ENCODE peak calls at places on chromosomes 5 and 9, in five cellular contexts. L is fibroblast of lung; A is brain microvascular endothelial cell; D is sigmoid colon; C is CD4-positive, CD25-positive, alpha-beta regulatory T cell. F is an unnamed sample.

GRCh38 chr9:126428524-126429175 is 102.0 kb downstream of the MVB12B start:
- DNase-seq in D (no peak), A (no peak), L (no peak), C (no peak), F (no peak)

GRCh38 chr9:110214090-110214489 is 6.1 kb upstream of the C9orf152 start:
- DNase-seq in A (no peak), C (no peak), L (no peak), D (no peak), F (no peak)

GRCh38 chr5:88889165-88890069 is 6.4 kb upstream of the MEF2C start:
- DNase-seq in A (no peak), C (no peak), D (peak; percentile 86), L (peak; percentile 59), F (peak; percentile 80)

GRCh38 chr5:10839118-10839517 is 78.1 kb upstream of the DAP start:
- DNase-seq in C (no peak), A (no peak), D (no peak), L (no peak), F (no peak)

GRCh38 chr5:34488984-34489383 is 167.1 kb upstream of the RAI14 start:
- DNase-seq in A (no peak), L (no peak), C (no peak), D (no peak), F (no peak)

GRCh38 chr5:100901851-100902341 is 1.2 kb downstream of the ST8SIA4 start:
- DNase-seq in A (no peak), C (peak; percentile 88), L (peak; percentile 29), D (peak; percentile 60), F (no peak)

GRCh38 chr9:106869458-106869857 is 6.5 kb downstream of the ZNF462 start:
- DNase-seq in A (no peak), D (peak; percentile 74), C (no peak), L (peak; percentile 82), F (no peak)

GRCh38 chr5:171420429-171421231 is 1.2 kb downstream of the FGF18 start:
- DNase-seq in L (peak; percentile 92), D (peak; percentile 90), A (peak; percentile 69), C (no peak), F (no peak)

GRCh38 chr5:133256276-133256675 is 204.5 kb downstream of the HSPA4 start:
- DNase-seq in D (no peak), A (no peak), L (no peak), C (no peak), F (no peak)

GRCh38 chr9:96565684-96566360 is 53.8 kb downstream of the CDC14B start:
- DNase-seq in A (no peak), L (peak; percentile 51), D (no peak), C (no peak), F (no peak)

GRCh38 chr9:87703636-87704276 is 22.2 kb upstream of the CTSL start:
- DNase-seq in C (no peak), D (no peak), A (no peak), L (no peak), F (no peak)

GRCh38 chr9:94096819-94097577 is 12.7 kb downstream of the PTPDC1 start:
- DNase-seq in A (no peak), C (peak; percentile 11), L (no peak), D (no peak), F (no peak)

GRCh38 chr9:75455444-75455921 is 367.2 kb downstream of the OSTF1 start:
- DNase-seq in D (no peak), A (peak; percentile 15), C (no peak), L (peak; percentile 0), F (peak; percentile 11)

GRCh38 chr5:174273325-174273724 is 227.8 kb downstream of the NSG2 start:
- DNase-seq in A (no peak), C (no peak), D (no peak), L (no peak), F (no peak)

GRCh38 chr9:128409450-128409849 is 11.2 kb upstream of the CERCAM start:
- DNase-seq in L (no peak), D (no peak), C (no peak), A (no peak), F (no peak)

GRCh38 chr5:151862811-151863472 is 61.7 kb downstream of the GLRA1 start:
- DNase-seq in L (no peak), C (no peak), A (no peak), D (no peak), F (no peak)

DNA sequence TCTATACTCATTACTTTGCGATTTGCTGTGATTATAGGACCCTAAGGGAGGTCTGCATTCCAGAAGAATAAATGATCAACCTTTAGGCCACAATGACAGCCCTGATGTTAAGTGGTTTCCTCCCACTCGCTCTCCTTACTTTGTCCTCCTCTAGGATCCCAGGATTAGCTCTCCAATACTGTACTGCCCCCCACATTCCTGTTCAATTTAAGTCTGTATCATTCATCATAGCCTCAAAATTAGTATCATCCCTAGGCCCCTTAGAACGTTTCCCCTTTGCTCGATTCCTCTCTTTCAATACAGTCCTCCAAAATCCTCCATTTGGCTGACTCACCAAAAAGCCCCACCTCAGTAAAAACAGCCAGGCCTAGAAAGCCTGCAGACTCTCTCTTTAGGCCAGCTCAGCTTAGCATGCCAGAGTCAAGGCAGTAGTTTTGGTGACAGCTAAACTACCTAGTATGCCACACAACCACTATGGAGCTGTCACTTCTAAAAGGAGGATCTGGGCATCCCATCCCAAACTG is 24.4 kb downstream of the RNF145 start:
- DNase-seq in C (peak; percentile 29), L (peak; percentile 59), D (no peak), A (peak; percentile 89), F (peak; percentile 26)
- H3K36me3 ChIP-seq in C (peaks cover 40% of the 10 kb centered on the region), L (peaks cover under 1% of the 10 kb centered on the region), D (no peaks in the 10 kb centered on the region), A (peaks cover 13% of the 10 kb centered on the region), F (peaks cover 18% of the 10 kb centered on the region)

GRCh38 chr5:162929104-162929503 is 508.3 kb upstream of the CCNG1 start:
- DNase-seq in C (no peak), A (no peak), D (no peak), L (no peak), F (no peak)

GRCh38 chr5:162931501-162931900 is 505.9 kb upstream of the CCNG1 start:
- DNase-seq in C (no peak), D (no peak), L (no peak), A (no peak), F (no peak)
- H3K27ac ChIP-seq in C (no peak overlapping the region), D (no peak overlapping the region), L (no peak overlapping the region), A (no peak overlapping the region), F (no peak overlapping the region)

GRCh38 chr5:138515571-138516275 is 27.3 kb downstream of the ETF1 start:
- DNase-seq in L (no peak), C (no peak), A (no peak), D (no peak), F (no peak)
- H3K36me3 ChIP-seq in L (peaks cover 16% of the 10 kb centered on the region), C (peaks cover 74% of the 10 kb centered on the region), A (peaks cover 67% of the 10 kb centered on the region), D (peaks cover 9% of the 10 kb centered on the region), F (peaks cover 75% of the 10 kb centered on the region)

GRCh38 chr9:137247916-137248175 is 3.2 kb upstream of the STPG3 start:
- DNase-seq in C (no peak), A (no peak), D (no peak), L (no peak), F (no peak)
- H3K27ac ChIP-seq in C (no peak overlapping the region), A (no peak overlapping the region), D (no peak overlapping the region), L (no peak overlapping the region), F (no peak overlapping the region)

GRCh38 chr5:1478333-1478732 is 33.1 kb upstream of the SLC6A3 start:
- DNase-seq in L (no peak), D (no peak), C (no peak), A (no peak), F (no peak)
- H3K36me3 ChIP-seq in L (peaks cover 28% of the 10 kb centered on the region), D (peaks cover 6% of the 10 kb centered on the region), C (peaks cover 31% of the 10 kb centered on the region), A (peaks cover 28% of the 10 kb centered on the region), F (no peaks in the 10 kb centered on the region)

GRCh38 chr9:89377411-89377810 is 59.1 kb downstream of the SECISBP2 start:
- DNase-seq in D (no peak), C (no peak), L (no peak), A (no peak), F (no peak)
- H3K27ac ChIP-seq in D (no peak overlapping the region), C (no peak overlapping the region), L (no peak overlapping the region), A (no peak overlapping the region), F (no peak overlapping the region)